ENCODE peak calls at places on chromosomes 5 and 9, in six cellular contexts. P is GM12891, K is GM12878, G is K562, D is H1, I is HepG2. R is an unnamed sample.

GRCh38 chr5:36305571-36306326 is 4.0 kb upstream of the RANBP3L start:
- DNase-seq in P (peak), K (no peak), G (peak), D (no peak), I (peak), R (no peak)

GRCh38 chr5:154474267-154474956 is 3.6 kb downstream of the HAND1 start:
- DNase-seq in P (no peak), K (no peak), G (no peak), D (no peak), I (no peak), R (no peak)

GRCh38 chr5:14449052-14449661 is 132.4 kb upstream of the OTULINL start:
- DNase-seq in P (no peak), K (no peak), G (peak), D (no peak), I (no peak), R (no peak)

GRCh38 chr9:16143947-16144890 is 591.4 kb downstream of the CCDC171 start:
- DNase-seq in P (no peak), K (no peak), G (no peak), D (no peak), I (no peak), R (no peak)

GRCh38 chr5:65695162-65695755 is 26.6 kb downstream of the SGTB start:
- DNase-seq in P (no peak), K (peak), G (no peak), D (no peak), I (no peak), R (no peak)

GRCh38 chr9:127263244-127263643 is 1.3 kb upstream of the GARNL3 start:
- DNase-seq in P (no peak), K (no peak), G (no peak), D (no peak), I (no peak), R (no peak)

GRCh38 chr5:150213530-150213929 is 23.7 kb downstream of the SLC6A7 start:
- DNase-seq in P (no peak), K (no peak), G (no peak), D (no peak), I (no peak), R (no peak)

GRCh38 chr9:33453999-33454660 is 6.7 kb upstream of the AQP3 start:
- DNase-seq in P (no peak), K (no peak), G (no peak), D (no peak), I (no peak), R (no peak)

GRCh38 chr5:141560141-141560540 is 58.7 kb downstream of the DIAPH1 start:
- DNase-seq in P (no peak), K (no peak), G (no peak), D (no peak), I (no peak), R (no peak)

GRCh38 chr5:533243-534005 is 9.2 kb upstream of the SLC9A3 start:
- DNase-seq in P (no peak), K (no peak), G (no peak), D (no peak), I (no peak), R (no peak)

GRCh38 chr9:7273575-7273974 is 515.8 kb downstream of the KDM4C start:
- DNase-seq in P (no peak), K (no peak), G (peak), D (no peak), I (no peak), R (no peak)

GRCh38 chr5:66814146-66814991 is 218.2 kb downstream of the MAST4 start:
- DNase-seq in P (peak), K (peak), G (peak), D (no peak), I (peak), R (peak)

GRCh38 chr5:136424835-136425694 is 59.7 kb upstream of the TRPC7 start:
- DNase-seq in P (peak), K (no peak), G (peak), D (peak), I (peak), R (peak)

GRCh38 chr9:130712564-130713285 is 19.1 kb downstream of the EXOSC2 start:
- DNase-seq in P (peak), K (peak), G (peak), D (peak), I (peak), R (peak)
- TF ChIP-seq POLR2A in P (no peak), K (peak), G (peak), D (peak), I (peak), R (peak)

DNA sequence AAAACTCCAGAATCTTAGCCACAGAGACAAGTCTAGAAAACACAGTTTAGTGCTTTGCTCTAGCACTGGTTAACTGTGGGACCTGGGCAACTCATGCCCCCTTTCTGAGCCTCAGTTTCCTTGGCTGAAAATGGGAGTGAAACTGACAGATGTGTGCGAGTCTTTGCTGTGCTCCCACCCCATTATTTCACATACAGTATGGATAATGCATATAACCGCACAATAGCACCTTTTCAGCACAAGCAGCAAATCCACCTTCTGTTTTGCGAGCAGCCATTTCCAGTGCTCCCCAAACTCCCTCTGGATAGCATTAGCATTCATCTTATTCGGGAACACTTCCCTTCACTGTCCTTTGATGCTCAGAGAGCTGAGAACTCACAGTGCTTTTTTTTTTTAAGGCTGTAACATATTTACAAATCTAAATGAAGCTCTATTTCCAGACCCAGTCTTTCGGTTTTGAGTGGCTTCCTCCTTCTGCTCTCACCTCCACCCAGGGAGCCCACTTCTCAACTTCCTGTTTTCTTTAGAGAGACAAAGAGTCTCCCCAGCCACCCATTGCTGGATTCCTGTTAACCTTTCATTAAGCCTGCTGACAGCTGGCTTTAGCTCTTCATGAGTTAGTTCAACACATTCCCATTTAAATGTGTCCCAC is 49.2 kb downstream of the TIMD4 start:
- DNase-seq in P (no peak), K (peak), G (no peak), D (peak), I (no peak), R (peak)
- TF ChIP-seq TAF1 in P (no peak), K (peak), G (no peak), D (peak), I (no peak), R (no peak)

GRCh38 chr5:168943999-168944398 is 356.9 kb downstream of the SLIT3 start:
- DNase-seq in P (no peak), K (no peak), G (no peak), D (no peak), I (no peak), R (no peak)
- TF ChIP-seq POLR2A in P (no peak), K (no peak), G (no peak), D (no peak), I (no peak), R (no peak)

DNA sequence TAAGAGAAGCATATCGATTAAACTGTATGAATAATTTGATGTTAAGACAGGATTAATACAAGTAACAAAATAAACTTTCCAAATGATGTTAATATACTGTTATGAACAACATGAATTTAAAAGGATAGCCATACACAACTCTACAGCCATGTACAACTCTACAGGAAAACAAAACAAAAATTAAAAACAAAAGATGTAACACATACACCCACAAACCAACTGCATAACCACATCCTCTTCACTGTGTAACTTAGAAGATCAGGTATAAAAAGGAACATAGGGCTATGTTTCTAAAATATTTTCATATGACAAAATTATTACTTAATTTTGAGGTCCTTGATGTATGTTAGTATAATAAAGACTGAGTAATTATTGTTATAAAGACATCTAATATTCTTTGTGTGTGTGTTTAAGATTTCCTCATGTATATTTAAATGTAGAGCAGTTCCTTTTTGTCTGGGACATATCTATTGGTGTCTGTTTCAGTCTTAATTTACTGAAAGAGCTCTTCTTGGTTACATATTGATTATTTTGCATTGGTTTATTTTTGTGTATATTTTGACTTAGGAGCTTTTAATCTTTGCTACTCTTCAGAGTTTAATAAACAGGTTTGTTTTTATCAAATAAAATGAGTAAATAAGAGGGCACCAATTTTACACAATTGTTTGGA is 966.8 kb upstream of the CTNND2 start:
- DNase-seq in P (no peak), K (no peak), G (no peak), D (no peak), I (no peak), R (no peak)
- TF ChIP-seq TAF1 in P (no peak), K (no peak), G (no peak), D (no peak), I (no peak), R (no peak)

GRCh38 chr5:179839328-179840256 is 18.9 kb downstream of the SQSTM1 start:
- DNase-seq in P (no peak), K (no peak), G (no peak), D (no peak), I (no peak), R (no peak)
- TF ChIP-seq POLR2A in P (no peak), K (no peak), G (no peak), D (no peak), I (no peak), R (peak)

GRCh38 chr9:134366223-134367031 is 40.2 kb downstream of the RXRA start:
- DNase-seq in P (no peak), K (no peak), G (no peak), D (no peak), I (no peak), R (no peak)
- TF ChIP-seq TAF1 in P (no peak), K (no peak), G (no peak), D (no peak), I (no peak), R (no peak)

GRCh38 chr5:176387384-176387925 is 943 bp downstream of the NOP16 start:
- DNase-seq in P (no peak), K (no peak), G (no peak), D (no peak), I (no peak), R (no peak)

GRCh38 chr5:176388341-176389113 is at the start of the genes HIGD2A and NOP16:
- DNase-seq in P (peak), K (peak), G (peak), D (peak), I (peak), R (peak)

GRCh38 chr5:176388003-176388340 is 426 bp downstream of the NOP16 start:
- DNase-seq in P (no peak), K (no peak), G (peak), D (no peak), I (peak), R (no peak)

GRCh38 chr5:176391479-176391878 is 2.9 kb downstream of the HIGD2A start:
- DNase-seq in P (no peak), K (no peak), G (no peak), D (no peak), I (no peak), R (no peak)

GRCh38 chr5:176389114-176389768 is 690 bp downstream of the HIGD2A start:
- DNase-seq in P (peak), K (no peak), G (no peak), D (no peak), I (no peak), R (peak)
- TF ChIP-seq POLR2A in P (peak), K (peak), G (peak), D (peak), I (peak), R (peak)

DNA sequence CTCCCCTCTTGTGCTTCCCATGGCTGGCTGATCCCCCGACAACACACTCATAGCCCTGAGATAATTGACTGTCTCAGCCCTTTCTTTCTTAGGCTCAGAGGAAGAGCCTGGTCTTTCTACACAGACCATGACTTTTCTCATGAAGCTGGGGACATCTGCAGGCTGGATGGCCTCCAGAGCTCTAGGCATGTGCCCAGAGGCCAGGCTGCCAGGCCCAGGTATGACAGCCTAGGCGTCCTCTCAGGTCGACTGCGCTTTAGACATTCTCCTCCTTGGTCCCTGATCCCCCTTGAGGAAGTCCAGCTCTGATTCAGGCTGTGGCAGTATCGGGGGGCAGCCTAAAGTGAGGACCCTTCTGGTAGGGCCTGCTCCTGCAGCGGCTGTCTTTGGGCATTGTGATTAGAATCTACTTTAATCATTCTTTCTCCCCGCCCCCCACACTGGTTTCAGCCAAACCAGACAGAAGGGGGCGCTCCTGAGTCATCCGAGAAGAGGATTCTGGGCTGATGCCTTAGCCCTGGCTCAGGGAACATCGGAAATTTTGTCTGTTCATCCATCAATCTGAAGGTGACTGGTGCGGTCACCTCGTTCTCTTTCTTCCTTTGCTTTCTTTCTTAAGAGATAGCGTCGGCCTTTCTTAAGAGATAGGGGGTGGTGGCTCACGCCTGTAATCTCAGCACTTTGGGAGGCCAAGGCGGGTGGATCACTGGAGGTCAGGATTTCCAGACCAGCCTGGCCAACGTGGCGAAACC is 66.5 kb upstream of the HSPA9 start:
- DNase-seq in P (no peak), K (no peak), G (peak), D (peak), I (peak), R (peak)
- TF ChIP-seq TAF1 in P (no peak), K (no peak), G (no peak), D (no peak), I (no peak), R (no peak)

GRCh38 chr9:113461943-113462342 is 1.6 kb upstream of the RGS3 start:
- DNase-seq in P (no peak), K (no peak), G (no peak), D (no peak), I (no peak), R (no peak)

GRCh38 chr9:113463418-113464285 is at the start of gene RGS3:
- DNase-seq in P (no peak), K (no peak), G (no peak), D (peak), I (peak), R (no peak)

GRCh38 chr9:113464672-113465271 is 1.2 kb downstream of the RGS3 start:
- DNase-seq in P (no peak), K (no peak), G (no peak), D (peak), I (no peak), R (no peak)

GRCh38 chr9:113462781-113463286 is 693 bp upstream of the RGS3 start:
- DNase-seq in P (no peak), K (no peak), G (no peak), D (no peak), I (no peak), R (no peak)

GRCh38 chr9:113464286-113464660 is 746 bp downstream of the RGS3 start:
- DNase-seq in P (no peak), K (no peak), G (no peak), D (no peak), I (no peak), R (no peak)
- TF ChIP-seq POLR2A in P (no peak), K (no peak), G (no peak), D (no peak), I (no peak), R (no peak)

R was measured in GM12892.